ENCODE peak calls at places on chromosomes 16 and 17, in five cellular contexts. One of them, this sample, is unnamed. For H3K4me1 and H3K27me3, the result is how much of the 10 kb centered on the place peaks cover.

GRCh38 chr17:6749519-6749918 is 6.3 kb upstream of the XAF1 start:
- DNase-seq in body of pancreas: no peak
- DNase-seq in lower lobe of right lung: no peak
- DNase-seq in naive thymus-derived CD4-positive, alpha-beta T cell: no peak
- DNase-seq in IMR-90: no peak
- DNase-seq in this sample: no peak

GRCh38 chr17:3770471-3770870 is 30.5 kb downstream of the ITGAE start:
- DNase-seq in lower lobe of right lung: peak
- DNase-seq in IMR-90: no peak
- DNase-seq in body of pancreas: peak
- DNase-seq in naive thymus-derived CD4-positive, alpha-beta T cell: no peak
- DNase-seq in this sample: no peak

GRCh38 chr16:60648260-60648659 is 1388.0 kb downstream of the CDH8 start:
- DNase-seq in IMR-90: no peak
- DNase-seq in naive thymus-derived CD4-positive, alpha-beta T cell: no peak
- DNase-seq in lower lobe of right lung: no peak
- DNase-seq in body of pancreas: no peak
- DNase-seq in this sample: no peak

GRCh38 chr16:733382-734207 is 6.7 kb downstream of the HAGHL start:
- DNase-seq in naive thymus-derived CD4-positive, alpha-beta T cell: no peak
- DNase-seq in body of pancreas: no peak
- DNase-seq in IMR-90: no peak
- DNase-seq in lower lobe of right lung: no peak
- DNase-seq in this sample: no peak

GRCh38 chr16:86581458-86581857 is 3.1 kb downstream of the FOXL1 start:
- DNase-seq in naive thymus-derived CD4-positive, alpha-beta T cell: no peak
- DNase-seq in lower lobe of right lung: no peak
- DNase-seq in IMR-90: peak
- DNase-seq in body of pancreas: no peak
- DNase-seq in this sample: no peak

GRCh38 chr17:76243826-76244679 is 3.8 kb upstream of the RNF157 start:
- DNase-seq in naive thymus-derived CD4-positive, alpha-beta T cell: no peak
- DNase-seq in IMR-90: no peak
- DNase-seq in body of pancreas: no peak
- DNase-seq in lower lobe of right lung: no peak
- DNase-seq in this sample: no peak

GRCh38 chr16:49601541-49601940 is 227.9 kb downstream of the C16orf78 start:
- DNase-seq in naive thymus-derived CD4-positive, alpha-beta T cell: no peak
- DNase-seq in body of pancreas: no peak
- DNase-seq in lower lobe of right lung: no peak
- DNase-seq in IMR-90: no peak
- DNase-seq in this sample: no peak

GRCh38 chr16:24309222-24309905 is 53.2 kb downstream of the CACNG3 start:
- DNase-seq in naive thymus-derived CD4-positive, alpha-beta T cell: no peak
- DNase-seq in body of pancreas: peak
- DNase-seq in IMR-90: peak
- DNase-seq in lower lobe of right lung: no peak
- DNase-seq in this sample: no peak

GRCh38 chr17:81130385-81131288 is 34.7 kb upstream of the PVALEF start:
- DNase-seq in body of pancreas: no peak
- DNase-seq in IMR-90: no peak
- DNase-seq in lower lobe of right lung: peak
- DNase-seq in naive thymus-derived CD4-positive, alpha-beta T cell: no peak
- DNase-seq in this sample: no peak

GRCh38 chr16:84718-85452 is 6.9 kb downstream of the MPG start:
- DNase-seq in body of pancreas: peak
- DNase-seq in naive thymus-derived CD4-positive, alpha-beta T cell: no peak
- DNase-seq in lower lobe of right lung: no peak
- DNase-seq in IMR-90: peak
- DNase-seq in this sample: no peak

GRCh38 chr16:87056083-87056482 is 261.1 kb downstream of the C16orf95 start:
- DNase-seq in lower lobe of right lung: no peak
- DNase-seq in IMR-90: peak
- DNase-seq in naive thymus-derived CD4-positive, alpha-beta T cell: no peak
- DNase-seq in body of pancreas: no peak
- DNase-seq in this sample: no peak

GRCh38 chr16:23026777-23027362 is 122.4 kb downstream of the USP31 start:
- DNase-seq in body of pancreas: no peak
- DNase-seq in lower lobe of right lung: no peak
- DNase-seq in IMR-90: peak
- DNase-seq in naive thymus-derived CD4-positive, alpha-beta T cell: no peak
- DNase-seq in this sample: no peak

GRCh38 chr16:47204736-47205499 is 61.2 kb upstream of the NETO2 start:
- DNase-seq in body of pancreas: no peak
- DNase-seq in IMR-90: no peak
- DNase-seq in naive thymus-derived CD4-positive, alpha-beta T cell: no peak
- DNase-seq in lower lobe of right lung: no peak
- DNase-seq in this sample: no peak

GRCh38 chr16:87363771-87364476 is 19.7 kb downstream of the FBXO31 start:
- DNase-seq in IMR-90: peak
- DNase-seq in lower lobe of right lung: no peak
- DNase-seq in body of pancreas: peak
- DNase-seq in naive thymus-derived CD4-positive, alpha-beta T cell: no peak
- DNase-seq in this sample: no peak

GRCh38 chr16:59993101-59993500 is 1259.0 kb upstream of the GOT2 start:
- DNase-seq in naive thymus-derived CD4-positive, alpha-beta T cell: no peak
- DNase-seq in body of pancreas: no peak
- DNase-seq in lower lobe of right lung: no peak
- DNase-seq in IMR-90: no peak
- DNase-seq in this sample: no peak

GRCh38 chr16:86306046-86306644 is 204.2 kb upstream of the FOXF1 start:
- DNase-seq in lower lobe of right lung: no peak
- DNase-seq in IMR-90: peak
- DNase-seq in body of pancreas: no peak
- DNase-seq in naive thymus-derived CD4-positive, alpha-beta T cell: no peak
- DNase-seq in this sample: no peak

GRCh38 chr16:83898463-83899271 is at the start of gene MLYCD:
- DNase-seq in lower lobe of right lung: peak
- DNase-seq in naive thymus-derived CD4-positive, alpha-beta T cell: peak
- DNase-seq in body of pancreas: peak
- DNase-seq in IMR-90: peak
- DNase-seq in this sample: peak

GRCh38 chr16:83214671-83215070 is 587.9 kb downstream of the CDH13 start:
- DNase-seq in IMR-90: peak
- DNase-seq in naive thymus-derived CD4-positive, alpha-beta T cell: no peak
- DNase-seq in body of pancreas: no peak
- DNase-seq in lower lobe of right lung: no peak
- DNase-seq in this sample: no peak

GRCh38 chr16:57589374-57589773 is 39.1 kb upstream of the ADGRG1 start:
- DNase-seq in body of pancreas: no peak
- DNase-seq in naive thymus-derived CD4-positive, alpha-beta T cell: no peak
- DNase-seq in lower lobe of right lung: no peak
- DNase-seq in IMR-90: no peak
- DNase-seq in this sample: no peak

GRCh38 chr16:26951950-26952349 is 114.8 kb upstream of the C16orf82 start:
- DNase-seq in lower lobe of right lung: no peak
- DNase-seq in IMR-90: peak
- DNase-seq in naive thymus-derived CD4-positive, alpha-beta T cell: no peak
- DNase-seq in body of pancreas: no peak
- DNase-seq in this sample: no peak

GRCh38 chr17:81398855-81399451 is 3.7 kb downstream of the BAHCC1 start:
- DNase-seq in naive thymus-derived CD4-positive, alpha-beta T cell: no peak
- DNase-seq in body of pancreas: no peak
- DNase-seq in IMR-90: no peak
- DNase-seq in lower lobe of right lung: no peak
- DNase-seq in this sample: no peak

GRCh38 chr16:46822270-46822669 is 8.7 kb downstream of the C16orf87 start:
- DNase-seq in lower lobe of right lung: no peak
- DNase-seq in body of pancreas: no peak
- DNase-seq in naive thymus-derived CD4-positive, alpha-beta T cell: no peak
- DNase-seq in IMR-90: peak
- DNase-seq in this sample: no peak

GRCh38 chr16:50166511-50167500 is 13.7 kb downstream of the TENT4B start:
- DNase-seq in naive thymus-derived CD4-positive, alpha-beta T cell: no peak
- DNase-seq in IMR-90: no peak
- DNase-seq in body of pancreas: no peak
- DNase-seq in lower lobe of right lung: no peak
- DNase-seq in this sample: no peak

GRCh38 chr17:77620282-77620681 is 338.2 kb upstream of the TNRC6C start:
- DNase-seq in lower lobe of right lung: no peak
- DNase-seq in body of pancreas: no peak
- DNase-seq in naive thymus-derived CD4-positive, alpha-beta T cell: no peak
- DNase-seq in IMR-90: no peak
- DNase-seq in this sample: no peak

GRCh38 chr17:77618731-77619130 is 339.8 kb upstream of the TNRC6C start:
- DNase-seq in lower lobe of right lung: no peak
- DNase-seq in IMR-90: no peak
- DNase-seq in body of pancreas: no peak
- DNase-seq in naive thymus-derived CD4-positive, alpha-beta T cell: no peak
- DNase-seq in this sample: no peak

GRCh38 chr17:77619851-77620250 is 338.7 kb upstream of the TNRC6C start:
- DNase-seq in lower lobe of right lung: no peak
- DNase-seq in IMR-90: peak
- DNase-seq in body of pancreas: no peak
- DNase-seq in naive thymus-derived CD4-positive, alpha-beta T cell: no peak
- DNase-seq in this sample: no peak

GRCh38 chr17:77618173-77618572 is 340.3 kb upstream of the TNRC6C start:
- DNase-seq in body of pancreas: no peak
- DNase-seq in naive thymus-derived CD4-positive, alpha-beta T cell: no peak
- DNase-seq in IMR-90: no peak
- DNase-seq in lower lobe of right lung: no peak
- DNase-seq in this sample: no peak

GRCh38 chr17:77619326-77619725 is 339.2 kb upstream of the TNRC6C start:
- DNase-seq in body of pancreas: no peak
- DNase-seq in lower lobe of right lung: no peak
- DNase-seq in naive thymus-derived CD4-positive, alpha-beta T cell: no peak
- DNase-seq in IMR-90: no peak
- DNase-seq in this sample: no peak
- H3K27ac ChIP-seq in body of pancreas: no peak
- H3K27ac ChIP-seq in lower lobe of right lung: no peak
- H3K27ac ChIP-seq in naive thymus-derived CD4-positive, alpha-beta T cell: no peak
- H3K27ac ChIP-seq in IMR-90: peak
- H3K27ac ChIP-seq in this sample: no peak

GRCh38 chr16:70692481-70693203 is 6.8 kb upstream of the MTSS2 start:
- DNase-seq in body of pancreas: no peak
- DNase-seq in lower lobe of right lung: no peak
- DNase-seq in naive thymus-derived CD4-positive, alpha-beta T cell: no peak
- DNase-seq in IMR-90: no peak
- DNase-seq in this sample: no peak
- H3K4me1 ChIP-seq in body of pancreas: under half
- H3K4me1 ChIP-seq in lower lobe of right lung: half or more
- H3K4me1 ChIP-seq in naive thymus-derived CD4-positive, alpha-beta T cell: under half
- H3K4me1 ChIP-seq in IMR-90: half or more
- H3K4me1 ChIP-seq in this sample: under half

GRCh38 chr16:73886378-73886777 is 410.2 kb upstream of the PSMD7 start:
- DNase-seq in lower lobe of right lung: no peak
- DNase-seq in naive thymus-derived CD4-positive, alpha-beta T cell: no peak
- DNase-seq in body of pancreas: no peak
- DNase-seq in IMR-90: no peak
- DNase-seq in this sample: no peak

GRCh38 chr16:73885319-73885718 is 411.3 kb upstream of the PSMD7 start:
- DNase-seq in body of pancreas: no peak
- DNase-seq in naive thymus-derived CD4-positive, alpha-beta T cell: no peak
- DNase-seq in lower lobe of right lung: no peak
- DNase-seq in IMR-90: no peak
- DNase-seq in this sample: no peak

GRCh38 chr16:73890524-73891500 is 405.8 kb upstream of the PSMD7 start:
- DNase-seq in naive thymus-derived CD4-positive, alpha-beta T cell: no peak
- DNase-seq in lower lobe of right lung: no peak
- DNase-seq in IMR-90: peak
- DNase-seq in body of pancreas: no peak
- DNase-seq in this sample: no peak

GRCh38 chr16:73887895-73888294 is 408.7 kb upstream of the PSMD7 start:
- DNase-seq in IMR-90: no peak
- DNase-seq in lower lobe of right lung: no peak
- DNase-seq in naive thymus-derived CD4-positive, alpha-beta T cell: no peak
- DNase-seq in body of pancreas: no peak
- DNase-seq in this sample: no peak

DNA sequence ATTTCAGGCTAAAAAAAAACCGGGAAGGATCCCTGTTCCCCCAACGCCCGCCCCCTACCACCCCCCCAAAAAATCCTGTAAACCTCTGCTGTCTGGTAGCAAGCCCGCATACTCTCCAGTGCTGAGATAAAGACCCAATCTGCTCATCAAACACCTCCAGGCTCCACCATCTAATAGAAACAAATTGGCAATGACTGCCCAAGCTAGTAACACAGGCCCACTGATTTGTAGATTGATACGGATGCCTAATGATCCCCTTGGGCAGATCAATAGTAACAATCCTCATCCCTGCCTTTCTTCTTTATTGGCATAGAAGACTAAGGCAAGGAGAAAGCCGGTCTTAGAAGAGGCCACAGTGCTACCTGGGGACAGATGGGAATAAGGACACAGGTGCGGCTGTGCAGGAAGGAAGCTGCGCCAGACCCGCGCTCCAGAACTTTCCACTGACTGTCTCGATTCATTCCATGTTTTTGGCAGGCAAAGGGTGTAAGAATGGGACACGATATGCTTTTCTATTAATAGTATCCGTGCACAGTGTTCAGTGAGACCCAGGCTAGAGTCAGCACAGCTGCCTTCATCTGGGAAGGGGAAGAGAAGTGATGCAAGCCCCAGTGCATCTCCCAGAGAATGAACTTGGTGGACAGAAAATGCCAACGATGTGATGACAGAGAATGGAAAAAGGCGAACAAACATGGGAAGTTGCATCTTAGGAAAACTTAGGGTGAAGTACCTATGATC is 407.6 kb upstream of the PSMD7 start:
- DNase-seq in body of pancreas: no peak
- DNase-seq in lower lobe of right lung: no peak
- DNase-seq in naive thymus-derived CD4-positive, alpha-beta T cell: no peak
- DNase-seq in IMR-90: no peak
- DNase-seq in this sample: no peak
- H3K27me3 ChIP-seq in body of pancreas: under half
- H3K27me3 ChIP-seq in lower lobe of right lung: under half
- H3K27me3 ChIP-seq in naive thymus-derived CD4-positive, alpha-beta T cell: under half
- H3K27me3 ChIP-seq in IMR-90: under half
- H3K27me3 ChIP-seq in this sample: under half

DNA sequence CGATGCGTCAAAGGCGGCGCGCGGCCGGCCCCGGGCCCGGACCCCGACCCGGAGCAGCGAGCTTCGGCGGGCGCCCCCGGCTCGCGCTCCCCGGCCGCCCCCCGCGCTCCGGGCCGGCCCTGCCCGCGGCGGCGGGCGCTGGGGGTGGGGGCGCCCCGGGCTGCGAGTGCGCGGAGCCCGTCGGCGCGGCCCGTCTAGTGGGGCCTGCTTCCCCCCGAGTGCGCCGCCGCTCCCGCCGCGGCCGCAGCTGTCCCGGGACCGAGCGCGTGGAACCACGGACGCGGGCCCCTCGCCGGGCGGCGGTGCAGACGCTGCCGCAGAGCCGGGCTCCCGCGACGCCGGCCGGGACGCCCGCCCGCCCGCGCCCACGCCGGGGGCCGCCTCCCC is 308 bp downstream of the ADCY9 start:
- DNase-seq in naive thymus-derived CD4-positive, alpha-beta T cell: no peak
- DNase-seq in body of pancreas: no peak
- DNase-seq in lower lobe of right lung: no peak
- DNase-seq in IMR-90: no peak
- DNase-seq in this sample: no peak
- H3K27ac ChIP-seq in naive thymus-derived CD4-positive, alpha-beta T cell: no peak
- H3K27ac ChIP-seq in body of pancreas: no peak
- H3K27ac ChIP-seq in lower lobe of right lung: no peak
- H3K27ac ChIP-seq in IMR-90: no peak
- H3K27ac ChIP-seq in this sample: no peak

GRCh38 chr17:77476006-77476405 is 335.2 kb downstream of the SEC14L1 start:
- DNase-seq in lower lobe of right lung: no peak
- DNase-seq in body of pancreas: no peak
- DNase-seq in naive thymus-derived CD4-positive, alpha-beta T cell: no peak
- DNase-seq in IMR-90: no peak
- DNase-seq in this sample: no peak
- H3K4me1 ChIP-seq in lower lobe of right lung: half or more
- H3K4me1 ChIP-seq in body of pancreas: half or more
- H3K4me1 ChIP-seq in naive thymus-derived CD4-positive, alpha-beta T cell: half or more
- H3K4me1 ChIP-seq in IMR-90: half or more
- H3K4me1 ChIP-seq in this sample: half or more